ENCODE peak calls at places on chromosomes 2 and 18, in five cellular contexts. One of them, this sample, is unnamed.

GRCh38 chr2:189013677-189014380 is 39.7 kb downstream of the COL3A1 start:
- DNase-seq in BJ: no peak
- DNase-seq in transverse colon: no peak
- DNase-seq in heart right ventricle: no peak
- DNase-seq in RWPE1: no peak
- DNase-seq in this sample: no peak

GRCh38 chr2:31980674-31981356 is 30.0 kb downstream of the MEMO1 start:
- DNase-seq in transverse colon: no peak
- DNase-seq in RWPE1: peak; percentile 14
- DNase-seq in heart right ventricle: no peak
- DNase-seq in BJ: no peak
- DNase-seq in this sample: no peak

GRCh38 chr2:201261471-201261870 is 1.1 kb downstream of the CASP8 start:
- DNase-seq in heart right ventricle: no peak
- DNase-seq in RWPE1: no peak
- DNase-seq in BJ: no peak
- DNase-seq in transverse colon: peak; percentile 57
- DNase-seq in this sample: no peak

GRCh38 chr18:66994790-66995189 is 390.9 kb upstream of the CDH19 start:
- DNase-seq in BJ: no peak
- DNase-seq in RWPE1: no peak
- DNase-seq in transverse colon: no peak
- DNase-seq in heart right ventricle: no peak
- DNase-seq in this sample: no peak

GRCh38 chr2:240344904-240345303 is 90.6 kb upstream of the GPC1 start:
- DNase-seq in RWPE1: no peak
- DNase-seq in transverse colon: no peak
- DNase-seq in heart right ventricle: no peak
- DNase-seq in BJ: no peak
- DNase-seq in this sample: no peak

GRCh38 chr2:19228720-19229119 is 129.7 kb downstream of the OSR1 start:
- DNase-seq in BJ: no peak
- DNase-seq in RWPE1: peak; percentile 69
- DNase-seq in transverse colon: no peak
- DNase-seq in heart right ventricle: no peak
- DNase-seq in this sample: no peak

GRCh38 chr2:10608273-10608672 is 81.5 kb downstream of the NOL10 start:
- DNase-seq in RWPE1: no peak
- DNase-seq in heart right ventricle: no peak
- DNase-seq in transverse colon: peak; percentile 43
- DNase-seq in BJ: no peak
- DNase-seq in this sample: no peak

GRCh38 chr2:61117534-61117933 is 44.5 kb upstream of the C2orf74 start:
- DNase-seq in heart right ventricle: no peak
- DNase-seq in RWPE1: no peak
- DNase-seq in transverse colon: no peak
- DNase-seq in BJ: peak; percentile 26
- DNase-seq in this sample: no peak

GRCh38 chr2:109447811-109448210 is 166.0 kb downstream of the SEPTIN10 start:
- DNase-seq in heart right ventricle: no peak
- DNase-seq in transverse colon: no peak
- DNase-seq in BJ: no peak
- DNase-seq in RWPE1: no peak
- DNase-seq in this sample: no peak

GRCh38 chr2:105328281-105329196 is 996 bp downstream of the TGFBRAP1 start:
- DNase-seq in transverse colon: peak; percentile 40
- DNase-seq in RWPE1: peak; percentile 34
- DNase-seq in BJ: no peak
- DNase-seq in heart right ventricle: no peak
- DNase-seq in this sample: no peak

GRCh38 chr18:3061581-3062416 is 48.9 kb upstream of the LPIN2 start:
- DNase-seq in BJ: no peak
- DNase-seq in transverse colon: no peak
- DNase-seq in RWPE1: no peak
- DNase-seq in heart right ventricle: no peak
- DNase-seq in this sample: no peak

GRCh38 chr2:232441147-232441651 is 14.8 kb upstream of the ALPI start:
- DNase-seq in heart right ventricle: no peak
- DNase-seq in transverse colon: no peak
- DNase-seq in BJ: no peak
- DNase-seq in RWPE1: no peak
- DNase-seq in this sample: no peak

GRCh38 chr2:232437130-232437620 is 18.8 kb upstream of the ALPI start:
- DNase-seq in heart right ventricle: no peak
- DNase-seq in RWPE1: no peak
- DNase-seq in transverse colon: no peak
- DNase-seq in BJ: no peak
- DNase-seq in this sample: no peak

GRCh38 chr2:232438951-232439757 is 16.8 kb upstream of the ALPI start:
- DNase-seq in transverse colon: peak; percentile 45
- DNase-seq in heart right ventricle: no peak
- DNase-seq in BJ: no peak
- DNase-seq in RWPE1: no peak
- DNase-seq in this sample: no peak

GRCh38 chr2:232438051-232438450 is 17.9 kb upstream of the ALPI start:
- DNase-seq in transverse colon: no peak
- DNase-seq in BJ: no peak
- DNase-seq in RWPE1: no peak
- DNase-seq in heart right ventricle: no peak
- DNase-seq in this sample: no peak

DNA sequence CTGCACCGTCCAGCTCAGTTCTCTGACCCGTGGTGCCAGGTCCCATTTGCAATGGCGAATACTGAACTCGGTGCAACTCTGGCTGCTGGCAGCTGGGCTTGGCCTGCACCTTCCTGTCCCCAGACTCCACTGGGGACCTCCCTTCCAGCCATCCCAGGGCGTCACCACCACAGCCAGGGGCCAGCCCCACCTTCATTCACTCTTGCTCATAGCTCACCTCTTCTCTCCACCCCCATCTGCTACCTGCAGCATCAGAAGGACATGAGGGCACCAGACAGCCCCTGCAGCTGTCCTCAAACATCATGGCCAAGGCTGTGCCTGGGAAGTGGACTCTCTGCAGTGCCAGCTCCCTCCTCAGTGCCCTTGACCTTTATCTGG is 16.2 kb upstream of the ALPI start:
- DNase-seq in heart right ventricle: no peak
- DNase-seq in BJ: no peak
- DNase-seq in transverse colon: no peak
- DNase-seq in RWPE1: no peak
- DNase-seq in this sample: no peak
- TF ChIP-seq CTCF in heart right ventricle: no peak
- TF ChIP-seq CTCF in BJ: no peak
- TF ChIP-seq CTCF in transverse colon: peak; percentile 50
- TF ChIP-seq CTCF in RWPE1: no peak
- TF ChIP-seq CTCF in this sample: peak; percentile 70

DNA sequence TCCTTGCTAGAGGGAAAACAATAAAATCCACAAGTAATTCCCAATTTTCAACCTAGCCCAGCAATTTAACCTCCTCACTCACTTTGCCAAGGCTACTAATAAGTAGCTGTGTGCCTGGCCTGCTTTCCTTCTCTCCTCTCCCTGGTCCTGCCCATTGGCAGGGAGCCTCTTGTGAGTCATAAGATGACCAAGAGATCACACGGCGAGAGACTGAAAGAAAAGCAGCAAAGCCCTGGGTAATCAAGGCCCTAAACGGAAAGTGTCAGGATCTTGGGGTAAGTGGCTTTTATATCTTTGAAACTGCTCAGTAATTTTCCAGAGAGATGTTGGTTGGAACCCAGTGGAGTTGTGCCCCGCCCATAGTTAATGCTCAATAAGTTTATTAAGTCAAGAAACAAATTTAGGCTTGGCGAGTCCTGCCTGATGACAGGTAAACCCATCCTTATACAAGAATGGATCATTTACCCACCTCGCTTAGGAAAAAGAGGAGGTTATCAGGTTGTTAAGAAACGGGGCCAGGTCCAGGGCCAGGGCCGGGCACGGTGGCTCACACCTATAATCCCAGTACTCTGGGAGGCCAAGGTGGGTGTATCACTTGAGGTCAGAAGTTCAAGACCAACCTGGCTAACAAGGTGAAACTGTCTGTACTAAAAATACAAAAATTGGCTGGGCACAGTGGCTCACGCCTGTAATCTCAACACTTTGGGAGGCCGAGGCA is 10.0 kb upstream of the ADAM17 start:
- DNase-seq in heart right ventricle: peak; percentile 84
- DNase-seq in transverse colon: peak; percentile 74
- DNase-seq in BJ: peak; percentile 87
- DNase-seq in RWPE1: peak; percentile 78
- DNase-seq in this sample: no peak
- TF ChIP-seq CTCF in heart right ventricle: no peak
- TF ChIP-seq CTCF in transverse colon: no peak
- TF ChIP-seq CTCF in BJ: no peak
- TF ChIP-seq CTCF in RWPE1: no peak
- TF ChIP-seq CTCF in this sample: no peak

DNA sequence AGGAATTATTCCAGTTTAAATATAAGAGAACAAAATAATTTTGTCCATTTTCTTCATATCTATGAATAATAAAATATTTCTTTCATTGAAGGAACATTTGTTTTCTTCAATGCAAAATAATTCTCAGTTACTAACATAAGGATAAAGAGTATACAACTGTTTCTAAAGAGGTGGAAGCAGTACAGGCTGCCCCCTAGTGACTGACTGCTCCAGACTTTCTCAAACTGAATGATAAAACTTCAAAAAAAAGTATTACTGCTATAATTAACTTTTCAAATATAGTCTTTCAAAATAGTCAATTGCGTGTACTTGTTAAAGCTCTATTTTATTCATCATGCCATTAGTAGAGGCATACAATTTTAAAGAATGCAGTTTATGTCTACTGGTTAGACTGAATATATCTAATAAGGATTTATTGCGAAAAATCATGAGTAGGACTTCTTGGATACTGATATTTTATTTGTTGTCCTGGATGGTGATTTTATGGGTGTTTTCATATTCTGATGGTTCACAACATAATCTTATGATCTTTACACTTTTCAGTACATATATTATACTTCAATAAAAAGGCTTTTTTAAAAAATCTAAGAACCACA is 100.1 kb downstream of the WDPCP start:
- DNase-seq in BJ: no peak
- DNase-seq in RWPE1: peak; percentile 29
- DNase-seq in heart right ventricle: peak; percentile 5
- DNase-seq in transverse colon: no peak
- DNase-seq in this sample: no peak
- TF ChIP-seq CTCF in BJ: peak; percentile 79
- TF ChIP-seq CTCF in RWPE1: peak; percentile 74
- TF ChIP-seq CTCF in heart right ventricle: peak; percentile 28
- TF ChIP-seq CTCF in transverse colon: peak; percentile 42
- TF ChIP-seq CTCF in this sample: peak; percentile 93

GRCh38 chr2:13201924-13202323 is 485.2 kb downstream of the TRIB2 start:
- DNase-seq in RWPE1: no peak
- DNase-seq in BJ: no peak
- DNase-seq in transverse colon: no peak
- DNase-seq in heart right ventricle: no peak
- DNase-seq in this sample: no peak
- TF ChIP-seq CTCF in RWPE1: no peak
- TF ChIP-seq CTCF in BJ: no peak
- TF ChIP-seq CTCF in transverse colon: no peak
- TF ChIP-seq CTCF in heart right ventricle: no peak
- TF ChIP-seq CTCF in this sample: peak; percentile 67

GRCh38 chr2:45585267-45585861 is 25.7 kb downstream of the SRBD1 start:
- DNase-seq in RWPE1: peak; percentile 23
- DNase-seq in BJ: no peak
- DNase-seq in transverse colon: no peak
- DNase-seq in heart right ventricle: peak; percentile 20
- DNase-seq in this sample: no peak
- TF ChIP-seq CTCF in RWPE1: peak; percentile 75
- TF ChIP-seq CTCF in BJ: peak; percentile 80
- TF ChIP-seq CTCF in transverse colon: peak; percentile 69
- TF ChIP-seq CTCF in heart right ventricle: peak; percentile 40
- TF ChIP-seq CTCF in this sample: peak; percentile 81

DNA sequence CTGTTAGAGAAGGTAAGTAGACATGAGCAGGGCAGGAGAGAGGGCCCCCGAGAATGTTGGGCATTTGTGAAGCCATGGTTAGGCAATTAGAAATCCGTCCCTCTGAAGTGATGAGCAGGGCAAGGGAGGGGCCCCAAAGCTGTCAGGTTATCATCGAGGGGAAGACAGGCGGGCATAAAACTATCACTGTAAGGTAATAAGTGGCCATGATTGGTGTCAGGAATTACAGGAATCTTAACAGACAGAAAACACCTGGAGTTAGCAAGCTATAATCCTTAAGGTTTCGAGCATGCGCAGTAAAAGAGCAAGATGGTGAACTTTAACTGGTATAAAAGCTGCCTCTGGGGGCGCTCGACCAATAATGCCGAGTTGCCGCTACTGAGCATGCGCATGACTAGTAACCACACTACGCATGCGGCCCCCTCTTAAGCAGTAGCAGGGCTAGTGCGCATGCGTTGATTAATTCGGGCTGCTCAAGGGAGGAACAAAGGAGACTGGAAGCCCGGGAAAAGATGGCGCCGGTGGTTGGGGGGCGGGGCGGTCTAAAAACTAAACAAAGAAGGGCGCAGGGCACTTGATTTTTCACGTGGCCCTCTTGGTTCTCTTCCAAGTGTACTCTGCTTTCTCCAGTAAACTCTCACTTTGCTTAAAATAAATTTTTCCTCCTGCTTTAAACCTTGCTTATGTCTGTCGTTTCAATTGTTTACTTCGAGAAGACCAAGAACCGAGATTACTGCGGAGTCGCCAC is 5.5 kb downstream of the XRCC5 start:
- DNase-seq in transverse colon: peak; percentile 99
- DNase-seq in RWPE1: peak; percentile 99
- DNase-seq in BJ: peak; percentile 91
- DNase-seq in heart right ventricle: peak; percentile 99
- DNase-seq in this sample: peak; percentile 98
- TF ChIP-seq CTCF in transverse colon: peak; percentile 87
- TF ChIP-seq CTCF in RWPE1: peak; percentile 90
- TF ChIP-seq CTCF in BJ: peak; percentile 92
- TF ChIP-seq CTCF in heart right ventricle: peak; percentile 79
- TF ChIP-seq CTCF in this sample: peak; percentile 91

GRCh38 chr2:52414596-52414995 is 1353.0 kb upstream of the CHAC2 start:
- DNase-seq in heart right ventricle: no peak
- DNase-seq in transverse colon: no peak
- DNase-seq in RWPE1: no peak
- DNase-seq in BJ: no peak
- DNase-seq in this sample: no peak

GRCh38 chr2:52416340-52416739 is 1351.3 kb upstream of the CHAC2 start:
- DNase-seq in transverse colon: no peak
- DNase-seq in heart right ventricle: no peak
- DNase-seq in BJ: no peak
- DNase-seq in RWPE1: peak; percentile 4
- DNase-seq in this sample: no peak
- TF ChIP-seq CTCF in transverse colon: no peak
- TF ChIP-seq CTCF in heart right ventricle: no peak
- TF ChIP-seq CTCF in BJ: no peak
- TF ChIP-seq CTCF in RWPE1: no peak
- TF ChIP-seq CTCF in this sample: peak; percentile 68

GRCh38 chr2:41764919-41765318 is 282.9 kb upstream of the PKDCC start:
- DNase-seq in RWPE1: peak; percentile 13
- DNase-seq in heart right ventricle: no peak
- DNase-seq in BJ: no peak
- DNase-seq in transverse colon: no peak
- DNase-seq in this sample: no peak
- TF ChIP-seq CTCF in RWPE1: no peak
- TF ChIP-seq CTCF in heart right ventricle: no peak
- TF ChIP-seq CTCF in BJ: no peak
- TF ChIP-seq CTCF in transverse colon: no peak
- TF ChIP-seq CTCF in this sample: no peak

GRCh38 chr2:83016343-83017110 is 1442.6 kb downstream of the SUCLG1 start:
- DNase-seq in heart right ventricle: no peak
- DNase-seq in RWPE1: no peak
- DNase-seq in BJ: no peak
- DNase-seq in transverse colon: no peak
- DNase-seq in this sample: no peak
- TF ChIP-seq CTCF in heart right ventricle: no peak
- TF ChIP-seq CTCF in RWPE1: no peak
- TF ChIP-seq CTCF in BJ: no peak
- TF ChIP-seq CTCF in transverse colon: no peak
- TF ChIP-seq CTCF in this sample: no peak

This sample was measured in chondrocyte.